ENCODE peak calls at places on chromosomes 16 and 17, in seven cellular contexts. N is naive thymus-derived CD4-positive, alpha-beta T cell; F is cardiac muscle cell; V is sigmoid colon; K is HCT116; R is IMR-90; Y is transverse colon. G is an unnamed sample. For H3K4me1 and H3K27me3, the result is how much of the 10 kb centered on the place peaks cover.

GRCh38 chr17:7717756-7718350 is 309 bp downstream of the DNAH2 start:
- DNase-seq in N (no peak), F (peak), V (no peak), K (no peak), R (no peak), Y (no peak), G (no peak)

GRCh38 chr16:30747331-30747730 is 894 bp upstream of the PHKG2 start:
- DNase-seq in N (no peak), F (peak), V (no peak), K (no peak), R (peak), Y (no peak), G (peak)

GRCh38 chr17:58529275-58529674 is 14.8 kb upstream of the MTMR4 start:
- DNase-seq in N (no peak), F (peak), V (no peak), K (no peak), R (no peak), Y (no peak), G (no peak)

GRCh38 chr17:75854111-75854748 is 905 bp downstream of the WBP2 start:
- DNase-seq in N (no peak), F (peak), V (peak), K (no peak), R (peak), Y (no peak), G (peak)

GRCh38 chr17:35630530-35631148 is 43.5 kb downstream of the AP2B1 start:
- DNase-seq in N (no peak), F (peak), V (no peak), K (peak), R (peak), Y (no peak), G (peak)

GRCh38 chr16:69131749-69132423 is 502 bp downstream of the CHTF8 start:
- DNase-seq in N (no peak), F (peak), V (peak), K (no peak), R (peak), Y (peak), G (peak)

GRCh38 chr17:41652461-41652960 is 28.1 kb upstream of the KRT17 start:
- DNase-seq in N (no peak), F (no peak), V (no peak), K (no peak), R (no peak), Y (no peak), G (no peak)

GRCh38 chr17:29958947-29959657 is 17.7 kb downstream of the EFCAB5 start:
- DNase-seq in N (no peak), F (no peak), V (no peak), K (no peak), R (peak), Y (no peak), G (no peak)

GRCh38 chr16:86632944-86633343 is 54.6 kb downstream of the FOXL1 start:
- DNase-seq in N (no peak), F (no peak), V (no peak), K (no peak), R (no peak), Y (no peak), G (no peak)

GRCh38 chr16:68166264-68166663 is 69.7 kb downstream of the ESRP2 start:
- DNase-seq in N (no peak), F (no peak), V (no peak), K (no peak), R (no peak), Y (no peak), G (no peak)

GRCh38 chr17:17205368-17206148 is 575 bp downstream of the PLD6 start:
- DNase-seq in N (peak), F (peak), V (peak), K (peak), R (peak), Y (peak), G (no peak)

GRCh38 chr16:57809843-57810196 is 7.5 kb upstream of the KIFC3 start:
- DNase-seq in N (no peak), F (no peak), V (no peak), K (no peak), R (no peak), Y (no peak), G (no peak)

GRCh38 chr16:85375282-85375681 is 237.8 kb upstream of the GSE1 start:
- DNase-seq in N (no peak), F (no peak), V (no peak), K (no peak), R (no peak), Y (no peak), G (no peak)

GRCh38 chr17:75808905-75809621 is 24.5 kb downstream of the UNK start:
- DNase-seq in N (no peak), F (peak), V (peak), K (no peak), R (peak), Y (no peak), G (no peak)

GRCh38 chr17:74809031-74809430 is 32.9 kb upstream of the NAT9 start:
- DNase-seq in N (no peak), F (no peak), V (no peak), K (no peak), R (no peak), Y (no peak), G (no peak)

GRCh38 chr17:74369221-74369620 is 1.9 kb downstream of the GPR142 start:
- DNase-seq in N (peak), F (no peak), V (no peak), K (no peak), R (no peak), Y (peak), G (no peak)

GRCh38 chr17:12395733-12396354 is 269.8 kb upstream of the MYOCD start:
- DNase-seq in N (no peak), F (peak), V (no peak), K (peak), R (no peak), Y (no peak), G (no peak)

GRCh38 chr17:55895112-55895759 is 144.4 kb downstream of the PCTP start:
- DNase-seq in N (peak), F (no peak), V (no peak), K (no peak), R (no peak), Y (no peak), G (no peak)

GRCh38 chr16:78478267-78478821 is 378.9 kb downstream of the WWOX start:
- DNase-seq in N (no peak), F (no peak), V (no peak), K (no peak), R (no peak), Y (no peak), G (no peak)

GRCh38 chr16:85329999-85330693 is 217.9 kb upstream of the CIBAR2 start:
- DNase-seq in N (no peak), F (no peak), V (no peak), K (no peak), R (no peak), Y (no peak), G (no peak)

GRCh38 chr16:7025616-7026190 is 306.9 kb upstream of the RBFOX1 start:
- DNase-seq in N (no peak), F (no peak), V (peak), K (no peak), R (no peak), Y (peak), G (no peak)

GRCh38 chr16:10509534-10510025 is 70.8 kb downstream of the EMP2 start:
- DNase-seq in N (peak), F (peak), V (peak), K (peak), R (peak), Y (peak), G (peak)

GRCh38 chr16:81275064-81275532 is 36.6 kb downstream of the BCO1 start:
- DNase-seq in N (no peak), F (no peak), V (no peak), K (no peak), R (no peak), Y (peak), G (no peak)

GRCh38 chr17:50110591-50111349 is 15.6 kb downstream of the PDK2 start:
- DNase-seq in N (no peak), F (no peak), V (no peak), K (no peak), R (no peak), Y (no peak), G (no peak)

GRCh38 chr16:643050-643368 is 1.4 kb downstream of the MCRIP2 start:
- DNase-seq in N (no peak), F (no peak), V (no peak), K (no peak), R (no peak), Y (no peak), G (no peak)

GRCh38 chr16:75225678-75226515 is 7.1 kb downstream of the CTRB1 start:
- DNase-seq in N (no peak), F (no peak), V (no peak), K (no peak), R (no peak), Y (no peak), G (no peak)

GRCh38 chr17:56314026-56314425 is 160.8 kb downstream of the ANKFN1 start:
- DNase-seq in N (no peak), F (no peak), V (no peak), K (no peak), R (peak), Y (no peak), G (no peak)

GRCh38 chr17:11503292-11503691 is 95.0 kb upstream of the DNAH9 start:
- DNase-seq in N (no peak), F (no peak), V (no peak), K (no peak), R (no peak), Y (no peak), G (no peak)

GRCh38 chr16:57938936-57939871 is 31.7 kb downstream of the CNGB1 start:
- DNase-seq in N (no peak), F (peak), V (no peak), K (peak), R (peak), Y (peak), G (peak)

DNA sequence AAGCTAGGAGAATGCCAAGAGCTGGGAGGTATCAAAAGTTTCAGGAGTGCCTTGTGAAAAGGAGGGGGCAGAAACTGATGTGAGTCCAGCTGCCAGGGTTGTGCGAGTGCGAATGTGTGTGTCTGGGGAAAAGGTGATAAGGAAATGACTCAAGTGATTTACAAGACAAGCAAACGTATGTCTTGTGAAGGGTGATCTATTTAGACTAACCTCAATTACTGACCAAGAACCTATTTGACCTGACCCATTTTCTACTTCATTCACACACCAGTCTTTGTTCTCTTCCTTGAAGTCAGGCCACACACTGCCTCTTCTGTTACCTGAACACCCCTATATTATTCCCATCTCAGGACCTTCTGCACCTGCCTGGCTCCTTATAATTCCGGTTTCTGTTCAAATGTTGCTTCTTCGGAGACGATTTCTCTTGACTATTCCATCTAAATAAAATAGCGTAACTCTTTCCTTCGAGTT is 1.0 kb downstream of the GDE1 start:
- DNase-seq in N (no peak), F (peak), V (no peak), K (no peak), R (peak), Y (peak), G (peak)
- H3K4me1 ChIP-seq in N (under half), F (under half), V (under half), K (under half), R (under half), Y (under half), G (under half)

GRCh38 chr17:62751350-62751691 is 56.8 kb downstream of the MARCHF10 start:
- DNase-seq in N (no peak), F (no peak), V (no peak), K (no peak), R (peak), Y (no peak), G (no peak)

GRCh38 chr17:62750502-62751349 is 57.4 kb downstream of the MARCHF10 start:
- DNase-seq in N (no peak), F (no peak), V (no peak), K (no peak), R (peak), Y (no peak), G (no peak)

GRCh38 chr17:62753562-62753961 is 54.6 kb downstream of the MARCHF10 start:
- DNase-seq in N (no peak), F (no peak), V (no peak), K (no peak), R (no peak), Y (no peak), G (no peak)

GRCh38 chr17:62746941-62747340 is 61.2 kb downstream of the MARCHF10 start:
- DNase-seq in N (no peak), F (no peak), V (no peak), K (no peak), R (no peak), Y (no peak), G (no peak)

DNA sequence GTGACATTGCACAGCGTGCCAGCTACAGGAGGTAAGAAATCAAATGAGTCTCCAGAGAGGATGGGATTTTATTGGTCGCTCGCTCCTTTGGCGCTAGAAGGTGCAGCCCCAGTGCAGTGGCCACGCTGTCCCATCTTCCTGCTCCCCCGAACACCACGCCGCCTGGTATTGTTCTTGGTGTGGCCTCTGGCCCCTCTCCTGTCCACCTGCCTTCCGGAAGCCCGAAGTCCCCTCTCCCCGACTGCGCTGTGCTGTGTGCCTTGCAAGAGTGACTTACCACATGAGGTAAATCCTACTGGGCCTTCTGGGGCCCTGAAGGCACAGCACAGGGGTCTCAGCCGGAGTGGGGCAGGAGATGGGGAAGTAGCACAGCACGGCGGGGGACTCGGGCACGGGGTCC is 58.2 kb downstream of the MARCHF10 start:
- DNase-seq in N (no peak), F (no peak), V (no peak), K (no peak), R (no peak), Y (no peak), G (no peak)
- H3K27ac ChIP-seq in N (no peak), F (no peak), V (no peak), K (no peak), R (no peak), Y (no peak), G (no peak)

DNA sequence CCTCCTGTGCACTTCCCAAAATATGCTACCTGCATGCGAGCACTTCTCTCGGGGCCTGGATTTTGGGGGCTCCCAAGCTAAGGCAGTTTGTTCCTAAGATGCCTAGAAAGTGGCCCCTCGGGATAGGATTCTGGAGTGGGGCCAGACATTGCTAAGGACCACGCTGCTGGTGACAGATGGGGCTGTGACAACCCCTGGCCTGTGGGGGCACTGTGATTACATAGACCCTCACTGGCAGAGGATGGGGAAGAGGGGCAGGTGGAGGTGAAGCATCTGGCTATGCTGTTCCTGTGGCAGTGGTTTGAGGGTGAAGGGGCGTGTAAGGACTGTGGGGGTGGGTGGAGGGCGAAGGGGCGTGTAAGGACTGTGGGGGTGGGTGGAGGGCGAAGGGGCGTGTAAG is 128.4 kb downstream of the ENGASE start:
- DNase-seq in N (no peak), F (no peak), V (no peak), K (no peak), R (no peak), Y (no peak), G (no peak)
- H3K27me3 ChIP-seq in N (under half), F (under half), V (under half), K (half or more), R (under half), Y (under half), G (half or more)

DNA sequence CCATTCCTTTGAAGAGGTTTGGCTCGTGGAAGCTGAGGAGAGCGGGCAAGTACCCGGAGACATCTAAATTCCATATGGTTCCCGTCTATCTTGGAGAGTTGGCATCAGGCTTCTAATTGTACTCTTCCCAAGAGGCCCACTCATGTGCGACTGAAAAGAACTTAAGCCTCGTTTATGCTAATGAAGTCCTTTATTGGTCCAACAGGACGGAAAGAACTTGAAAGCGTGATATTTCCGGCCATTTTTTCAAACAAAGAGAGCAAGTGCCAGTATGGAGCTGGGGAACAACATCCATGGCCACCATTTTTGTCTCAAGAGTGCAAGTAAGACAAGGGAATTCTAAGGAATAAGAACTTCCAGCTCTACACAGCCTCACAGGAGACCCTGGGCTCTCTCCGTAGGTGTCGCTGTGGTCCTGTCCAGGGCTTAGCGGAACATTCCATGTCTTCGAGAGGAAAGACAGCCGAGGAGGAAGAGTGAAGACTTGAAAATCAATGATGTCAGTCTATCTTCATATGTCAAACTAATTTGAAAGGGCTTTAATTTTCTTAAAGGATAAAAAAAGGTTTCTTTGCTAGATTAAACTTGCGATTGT is 566.0 kb upstream of the PSMD7 start:
- DNase-seq in N (no peak), F (no peak), V (no peak), K (no peak), R (no peak), Y (no peak), G (no peak)
- H3K4me1 ChIP-seq in N (under half), F (under half), V (under half), K (under half), R (under half), Y (under half), G (under half)

DNA sequence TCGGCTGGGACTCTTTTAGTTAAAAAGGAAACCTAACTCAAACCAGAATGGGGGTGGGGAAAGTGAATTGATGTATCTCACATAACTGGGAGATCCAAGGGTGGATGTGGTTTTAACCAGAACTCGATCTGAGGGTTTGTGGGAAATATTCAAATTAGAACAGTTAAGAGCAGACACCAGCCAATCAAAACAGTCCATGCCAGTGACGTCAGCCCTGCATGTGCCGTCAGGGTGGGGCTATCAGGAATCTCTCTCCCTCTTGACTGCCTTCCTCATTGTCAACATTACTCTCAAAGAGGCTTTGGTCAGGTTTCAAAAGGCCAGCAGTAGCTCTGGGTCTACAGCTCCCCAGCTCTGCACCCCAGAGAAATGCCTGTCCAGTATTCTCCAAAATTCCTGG is 94.2 kb upstream of the HSBP1 start:
- DNase-seq in N (no peak), F (no peak), V (no peak), K (no peak), R (no peak), Y (no peak), G (no peak)
- H3K27ac ChIP-seq in N (no peak), F (no peak), V (no peak), K (no peak), R (no peak), Y (no peak), G (no peak)

DNA sequence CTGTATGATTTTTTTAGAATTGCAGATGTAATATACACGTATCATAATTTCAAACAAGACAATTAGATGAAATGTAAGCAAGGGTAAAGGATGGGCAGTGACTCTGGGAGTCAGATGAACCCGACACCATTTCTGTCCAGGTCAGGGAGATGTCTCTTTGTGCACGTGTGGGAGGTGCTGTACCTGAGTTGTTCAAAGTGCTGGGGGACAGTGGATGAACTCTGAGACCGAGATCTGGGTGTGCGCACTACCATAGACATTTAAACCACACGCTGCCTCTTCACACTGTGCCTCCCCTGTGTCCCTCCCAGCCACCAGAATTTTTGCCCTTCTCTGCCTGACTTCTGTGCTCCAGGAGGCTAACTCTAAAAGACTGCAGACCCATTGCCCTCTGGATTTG is 5.9 kb upstream of the RGS9 start:
- DNase-seq in N (no peak), F (no peak), V (no peak), K (no peak), R (no peak), Y (no peak), G (no peak)
- H3K27me3 ChIP-seq in N (under half), F (under half), V (under half), K (under half), R (under half), Y (under half), G (under half)

G was measured in SJSA1.